ENCODE peak calls at places on chromosomes 7 and 10, in five cellular contexts. M, B, N, F and A are unnamed samples. For H3K27me3, the result is how much of the 10 kb centered on the place peaks cover.

GRCh38 chr7:99340659-99341058 is 15.0 kb downstream of the ARPC1A start:
- DNase-seq in M (no peak), B (no peak), N (no peak), F (no peak), A (no peak)

GRCh38 chr10:94131885-94132284 is 138.2 kb downstream of the PLCE1 start:
- DNase-seq in M (no peak), B (no peak), N (no peak), F (no peak), A (no peak)

GRCh38 chr7:140121321-140121720 is 55.5 kb downstream of the KDM7A start:
- DNase-seq in M (no peak), B (no peak), N (no peak), F (no peak), A (no peak)

GRCh38 chr7:107173691-107174406 is 5.0 kb downstream of the HBP1 start:
- DNase-seq in M (no peak), B (no peak), N (no peak), F (no peak), A (no peak)

GRCh38 chr10:31273789-31274188 is 45.2 kb upstream of the ZEB1 start:
- DNase-seq in M (no peak), B (no peak), N (no peak), F (no peak), A (no peak)

GRCh38 chr10:100346765-100347567 is at the start of gene SCD:
- DNase-seq in M (no peak), B (peak), N (peak), F (peak), A (peak)

GRCh38 chr7:100563809-100564400 is 9.8 kb downstream of the SAP25 start:
- DNase-seq in M (no peak), B (peak), N (peak), F (no peak), A (peak)

GRCh38 chr7:135519233-135519688 is 9.4 kb upstream of the CNOT4 start:
- DNase-seq in M (no peak), B (no peak), N (no peak), F (no peak), A (no peak)

GRCh38 chr7:16594061-16594460 is 51.5 kb downstream of the ANKMY2 start:
- DNase-seq in M (no peak), B (no peak), N (no peak), F (no peak), A (no peak)

GRCh38 chr10:31864834-31865518 is 63.7 kb downstream of the ARHGAP12 start:
- DNase-seq in M (no peak), B (no peak), N (no peak), F (no peak), A (no peak)

GRCh38 chr10:126663328-126663727 is 7.2 kb downstream of the C10orf90 start:
- DNase-seq in M (no peak), B (no peak), N (no peak), F (no peak), A (no peak)

GRCh38 chr10:51075802-51076201 is 1.5 kb downstream of the PRKG1 start:
- DNase-seq in M (no peak), B (no peak), N (no peak), F (no peak), A (no peak)

GRCh38 chr7:41428330-41428729 is 274.6 kb downstream of the INHBA start:
- DNase-seq in M (no peak), B (no peak), N (no peak), F (no peak), A (no peak)

GRCh38 chr10:77357611-77358010 is 280.0 kb downstream of the KCNMA1 start:
- DNase-seq in M (no peak), B (no peak), N (no peak), F (no peak), A (no peak)

GRCh38 chr10:71790749-71791440 is 17.6 kb upstream of the VSIR start:
- DNase-seq in M (no peak), B (no peak), N (no peak), F (no peak), A (no peak)

GRCh38 chr10:132776186-132776585 is 9.8 kb downstream of the NKX6-2 start:
- DNase-seq in M (no peak), B (no peak), N (no peak), F (no peak), A (no peak)

GRCh38 chr7:12728192-12728538 is 40.7 kb downstream of the ARL4A start:
- DNase-seq in M (no peak), B (no peak), N (no peak), F (no peak), A (no peak)

GRCh38 chr10:71431945-71432905 is 35.5 kb downstream of the CDH23 start:
- DNase-seq in M (no peak), B (peak), N (no peak), F (no peak), A (peak)

GRCh38 chr10:61183971-61184370 is 240.0 kb upstream of the RHOBTB1 start:
- DNase-seq in M (no peak), B (no peak), N (no peak), F (no peak), A (no peak)

GRCh38 chr7:122885583-122886356 is 490 bp downstream of the CADPS2 start:
- DNase-seq in M (no peak), B (peak), N (peak), F (no peak), A (peak)

GRCh38 chr7:894927-895450 is 18.6 kb downstream of the GET4 start:
- DNase-seq in M (no peak), B (no peak), N (no peak), F (no peak), A (no peak)

GRCh38 chr7:54394877-54395276 is 147.3 kb upstream of the VSTM2A start:
- DNase-seq in M (no peak), B (no peak), N (no peak), F (no peak), A (no peak)

GRCh38 chr7:136180984-136181383 is 203.8 kb upstream of the MTPN start:
- DNase-seq in M (no peak), B (no peak), N (no peak), F (no peak), A (no peak)

GRCh38 chr7:27172388-27172774 is 1.7 kb downstream of the HOXA10 start:
- DNase-seq in M (no peak), B (no peak), N (peak), F (no peak), A (no peak)

GRCh38 chr7:136526408-136527105 is 341.9 kb upstream of the CHRM2 start:
- DNase-seq in M (no peak), B (no peak), N (no peak), F (no peak), A (no peak)

GRCh38 chr10:23100331-23101030 is 5.1 kb downstream of the MSRB2 start:
- DNase-seq in M (no peak), B (no peak), N (no peak), F (no peak), A (no peak)

GRCh38 chr7:41027428-41028115 is 675.3 kb downstream of the INHBA start:
- DNase-seq in M (peak), B (no peak), N (no peak), F (no peak), A (no peak)

GRCh38 chr7:81248420-81248819 is 329.6 kb upstream of the SEMA3C start:
- DNase-seq in M (no peak), B (no peak), N (no peak), F (no peak), A (no peak)

GRCh38 chr10:101837753-101838152 is 5.8 kb downstream of the KCNIP2 start:
- DNase-seq in M (no peak), B (no peak), N (no peak), F (no peak), A (no peak)

GRCh38 chr7:155553871-155554270 is 7.5 kb upstream of the CNPY1 start:
- DNase-seq in M (no peak), B (no peak), N (no peak), F (no peak), A (no peak)

GRCh38 chr10:58157076-58157766 is 110.5 kb downstream of the IPMK start:
- DNase-seq in M (no peak), B (no peak), N (no peak), F (no peak), A (peak)

GRCh38 chr7:8605227-8605626 is 171.8 kb downstream of the NXPH1 start:
- DNase-seq in M (no peak), B (no peak), N (no peak), F (no peak), A (no peak)

GRCh38 chr10:83459124-83459523 is 680.2 kb upstream of the GHITM start:
- DNase-seq in M (no peak), B (no peak), N (no peak), F (no peak), A (no peak)

GRCh38 chr10:92290076-92290836 is 622 bp downstream of the CPEB3 start:
- DNase-seq in M (peak), B (no peak), N (peak), F (no peak), A (peak)

GRCh38 chr10:28728396-28728795 is 51.1 kb downstream of the BAMBI start:
- DNase-seq in M (no peak), B (no peak), N (no peak), F (no peak), A (no peak)

GRCh38 chr7:73932364-73932763 is 71.4 kb downstream of the TMEM270 start:
- DNase-seq in M (no peak), B (no peak), N (no peak), F (no peak), A (no peak)

DNA sequence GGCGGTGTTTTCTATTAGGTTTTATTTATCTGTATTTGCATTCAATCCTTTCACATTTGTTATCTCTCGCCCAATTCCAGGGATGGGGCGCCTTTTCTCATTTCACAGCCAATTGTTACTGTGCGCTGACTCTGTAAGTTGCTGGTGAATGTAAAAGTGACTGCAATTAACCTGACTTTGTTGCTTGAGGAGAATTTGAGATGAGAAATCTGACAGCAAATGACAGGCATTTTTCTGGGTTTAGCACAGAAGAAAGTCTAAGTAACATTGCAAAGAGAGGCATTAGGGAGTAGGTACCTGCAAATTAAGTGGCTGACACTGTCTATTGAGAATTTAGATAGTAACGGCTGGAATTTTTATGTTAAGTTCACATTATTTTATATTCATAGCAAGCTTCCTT is 16.6 kb downstream of the FOXP2 start:
- DNase-seq in M (no peak), B (no peak), N (no peak), F (no peak), A (no peak)
- TF ChIP-seq EP300 in M (no peak), B (no peak), N (no peak), F (no peak), A (no peak)

GRCh38 chr7:128247640-128248194 is 6.6 kb downstream of the LEP start:
- DNase-seq in M (no peak), B (no peak), N (no peak), F (no peak), A (no peak)
- H3K27me3 ChIP-seq in M (under half), B (under half), N (under half), F (under half), A (under half)

GRCh38 chr10:110414563-110415309 is 83.0 kb upstream of the DUSP5 start:
- DNase-seq in M (no peak), B (no peak), N (no peak), F (peak), A (peak)
- TF ChIP-seq EP300 in M (no peak), B (no peak), N (no peak), F (peak), A (no peak)

GRCh38 chr7:151717918-151718317 is 159.0 kb downstream of the PRKAG2 start:
- DNase-seq in M (no peak), B (no peak), N (no peak), F (no peak), A (no peak)

GRCh38 chr7:151716339-151716722 is 160.6 kb downstream of the PRKAG2 start:
- DNase-seq in M (no peak), B (no peak), N (no peak), F (no peak), A (peak)

GRCh38 chr7:151717415-151717814 is 159.5 kb downstream of the PRKAG2 start:
- DNase-seq in M (no peak), B (no peak), N (no peak), F (no peak), A (peak)

GRCh38 chr7:151714201-151714600 is 162.7 kb downstream of the PRKAG2 start:
- DNase-seq in M (no peak), B (no peak), N (no peak), F (no peak), A (no peak)

GRCh38 chr7:151715661-151716338 is 161.1 kb downstream of the PRKAG2 start:
- DNase-seq in M (no peak), B (no peak), N (no peak), F (no peak), A (peak)
- H3K27me3 ChIP-seq in M (under half), B (under half), N (under half), F (under half), A (under half)